ENCODE peak calls at places on chromosomes 12 and 14, in five cellular contexts. V is transverse colon, F is K562, P is stomach, T is sigmoid colon. G is an unnamed sample.

GRCh38 chr14:62954165-62954564 is 91.1 kb downstream of the KCNH5 start:
- DNase-seq in P (no peak), V (no peak), T (no peak), F (no peak), G (no peak)

GRCh38 chr12:42732908-42733411 is 143.4 kb upstream of the PRICKLE1 start:
- DNase-seq in V (no peak), P (no peak), F (no peak), T (no peak), G (no peak)

GRCh38 chr14:36214476-36215216 is 38.1 kb upstream of the PTCSC3 start:
- DNase-seq in V (no peak), F (no peak), T (no peak), P (no peak), G (no peak)

GRCh38 chr14:106848330-106849121 is 1322.1 kb downstream of the TMEM121 start:
- DNase-seq in T (no peak), P (no peak), F (no peak), V (peak), G (no peak)

GRCh38 chr14:38255673-38256357 is at the start of gene CLEC14A:
- DNase-seq in P (no peak), V (no peak), T (no peak), F (no peak), G (no peak)

GRCh38 chr14:32370720-32371119 is 41.6 kb downstream of the AKAP6 start:
- DNase-seq in P (no peak), T (no peak), F (no peak), V (no peak), G (no peak)

GRCh38 chr14:54724123-54724522 is 157.2 kb downstream of the SAMD4A start:
- DNase-seq in F (no peak), T (no peak), P (no peak), V (no peak), G (no peak)

GRCh38 chr12:123983822-123984485 is 10.9 kb downstream of the ZNF664 start:
- DNase-seq in T (no peak), P (peak), F (peak), V (peak), G (peak)

GRCh38 chr12:132624910-132625630 is 6.5 kb downstream of the P2RX2 start:
- DNase-seq in P (no peak), T (no peak), V (no peak), F (no peak), G (no peak)

GRCh38 chr14:54650331-54651017 is 83.5 kb downstream of the SAMD4A start:
- DNase-seq in F (no peak), V (peak), T (peak), P (no peak), G (no peak)

GRCh38 chr14:29584992-29585391 is 342.7 kb downstream of the PRKD1 start:
- DNase-seq in V (peak), T (peak), F (no peak), P (no peak), G (no peak)

GRCh38 chr12:71838231-71838630 is 1.3 kb upstream of the TBC1D15 start:
- DNase-seq in F (no peak), T (no peak), P (no peak), V (no peak), G (no peak)

GRCh38 chr12:59322473-59322872 is 273.4 kb upstream of the SLC16A7 start:
- DNase-seq in F (no peak), P (peak), T (no peak), V (no peak), G (no peak)

GRCh38 chr12:38282886-38283285 is 33.7 kb upstream of the ALG10B start:
- DNase-seq in V (no peak), T (no peak), P (no peak), F (no peak), G (no peak)

GRCh38 chr12:110921262-110921661 is 883 bp upstream of the MYL2 start:
- DNase-seq in T (no peak), P (no peak), V (no peak), F (no peak), G (no peak)

GRCh38 chr12:1552171-1552570 is 42.2 kb downstream of the FBXL14 start:
- DNase-seq in T (no peak), V (no peak), F (no peak), P (no peak), G (no peak)

GRCh38 chr14:52513249-52513648 is 39.1 kb downstream of the TXNDC16 start:
- DNase-seq in P (no peak), T (no peak), F (no peak), V (no peak), G (no peak)

GRCh38 chr12:119990382-119990874 is 1.4 kb downstream of the BICDL1 start:
- DNase-seq in F (no peak), V (no peak), P (no peak), T (no peak), G (no peak)

GRCh38 chr14:59358105-59358504 is 107.1 kb downstream of the GPR135 start:
- DNase-seq in P (no peak), T (peak), F (peak), V (no peak), G (peak)

GRCh38 chr12:128820253-128820652 is 3.5 kb downstream of the SLC15A4 start:
- DNase-seq in P (no peak), T (no peak), V (no peak), F (no peak), G (no peak)

GRCh38 chr14:61438497-61438859 is 117.1 kb downstream of the PRKCH start:
- DNase-seq in T (no peak), V (no peak), F (no peak), P (no peak), G (no peak)

GRCh38 chr12:83016226-83016835 is 329.6 kb downstream of the TMTC2 start:
- DNase-seq in P (peak), F (peak), V (no peak), T (peak), G (no peak)

GRCh38 chr12:83015390-83016225 is 328.9 kb downstream of the TMTC2 start:
- DNase-seq in F (peak), V (no peak), P (peak), T (peak), G (no peak)

GRCh38 chr12:83018063-83018462 is 331.4 kb downstream of the TMTC2 start:
- DNase-seq in T (no peak), P (no peak), V (no peak), F (no peak), G (no peak)

GRCh38 chr12:83017001-83017400 is 330.3 kb downstream of the TMTC2 start:
- DNase-seq in V (no peak), T (no peak), P (no peak), F (no peak), G (no peak)
- TF ChIP-seq EP300 in V (no peak), T (no peak), P (no peak), F (no peak), G (no peak)

DNA sequence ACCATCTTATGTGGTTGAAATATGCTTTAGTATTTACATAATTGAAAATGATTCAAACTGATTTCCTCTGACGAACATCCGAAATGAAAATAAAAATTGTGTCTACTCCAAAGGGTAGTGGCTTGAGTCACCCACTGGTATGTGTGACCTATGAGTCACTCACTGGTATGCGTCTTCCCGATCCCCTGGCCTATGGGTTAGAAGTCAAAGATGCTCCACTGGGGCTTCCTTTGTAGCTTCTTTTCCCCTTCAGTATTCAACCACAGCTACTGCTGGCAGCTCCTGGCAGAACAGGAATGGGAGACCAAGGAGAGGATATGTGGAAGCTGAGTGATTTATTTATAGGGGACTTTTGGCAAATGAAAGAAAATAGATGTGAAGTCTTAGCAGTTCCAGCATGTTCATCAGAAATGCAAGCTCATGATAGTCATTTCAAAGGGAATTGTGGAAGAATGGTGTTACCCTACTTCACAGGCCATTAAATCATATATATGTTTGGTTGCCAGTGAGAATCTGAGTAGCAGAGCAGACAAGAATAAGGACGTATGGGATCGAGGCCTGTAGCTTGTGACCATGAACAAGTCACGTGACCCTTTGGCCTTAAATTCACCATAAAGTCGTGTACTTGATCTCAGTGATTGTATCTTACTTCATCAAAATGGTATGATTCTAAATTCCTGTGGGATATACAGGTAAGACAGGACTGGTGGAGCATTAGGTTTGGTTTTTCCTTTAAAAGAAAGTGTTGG is 108.3 kb downstream of the CRADD start:
- DNase-seq in P (no peak), T (peak), V (peak), F (peak), G (no peak)
- TF ChIP-seq EP300 in P (peak), T (no peak), V (no peak), F (no peak), G (peak)

GRCh38 chr12:31685801-31686200 is 26.3 kb downstream of the ETFBKMT start:
- DNase-seq in T (no peak), P (no peak), V (no peak), F (no peak), G (no peak)

GRCh38 chr12:31687101-31687527 is 27.6 kb downstream of the ETFBKMT start:
- DNase-seq in V (no peak), T (no peak), P (no peak), F (no peak), G (no peak)

DNA sequence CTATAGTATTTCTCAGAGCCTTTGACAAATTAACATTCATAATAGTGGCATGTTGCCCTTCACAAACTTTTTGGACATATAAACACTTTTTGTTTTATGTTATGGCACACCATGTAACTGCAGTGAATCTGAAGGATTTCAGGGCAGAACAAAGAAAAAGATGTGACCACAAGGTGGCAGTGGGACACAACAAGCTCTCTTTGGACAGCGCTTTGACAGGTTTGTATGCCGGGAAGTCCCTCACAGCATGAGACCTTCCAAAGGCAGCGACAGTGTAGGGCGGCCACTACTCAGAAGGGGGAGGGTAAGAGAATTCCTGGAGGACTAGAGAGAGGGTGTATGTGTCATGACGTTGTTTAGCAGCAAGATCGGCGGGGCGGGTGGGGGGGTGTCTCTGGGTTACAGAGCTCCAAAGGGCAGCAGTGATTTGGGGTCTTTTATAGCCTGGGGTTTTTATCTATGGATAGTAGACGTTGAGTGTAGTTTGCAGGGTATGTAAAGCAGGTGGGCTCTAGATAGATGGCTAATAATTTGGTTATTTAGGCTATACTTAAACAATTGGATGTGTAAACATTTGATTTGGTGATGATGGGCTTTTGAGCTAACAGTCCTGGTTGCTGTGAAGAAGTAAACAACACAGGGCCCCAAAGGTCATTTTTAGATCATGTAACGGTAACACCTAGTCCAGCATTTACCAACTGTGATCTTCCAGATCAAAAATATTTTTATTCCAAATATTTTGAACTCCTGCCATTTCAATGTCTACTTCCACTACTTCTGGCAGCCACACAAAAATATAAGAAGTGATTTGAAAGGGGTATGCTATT is 22.9 kb downstream of the ETFBKMT start:
- DNase-seq in P (peak), F (peak), T (no peak), V (peak), G (peak)
- TF ChIP-seq EP300 in P (no peak), F (peak), T (no peak), V (no peak), G (no peak)

DNA sequence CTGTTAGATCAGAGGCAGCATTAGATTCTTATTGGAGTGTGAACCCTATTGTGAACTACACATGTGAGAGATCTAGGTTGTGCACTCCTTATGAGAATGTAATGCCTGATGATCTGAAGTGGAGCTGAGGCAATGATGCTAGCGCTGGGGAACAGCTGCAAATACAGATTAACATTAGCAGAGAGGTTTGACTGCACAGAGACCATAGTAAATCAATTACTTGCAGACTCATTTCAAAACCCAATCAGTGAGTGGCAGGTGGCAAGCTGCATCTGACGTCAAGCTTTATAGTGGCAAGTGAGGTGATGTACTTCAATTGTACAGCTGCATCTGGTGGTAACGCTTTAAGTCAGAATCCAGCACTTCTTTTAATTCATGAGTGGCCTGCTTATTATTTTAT is 141.6 kb downstream of the GPHN start:
- DNase-seq in V (no peak), P (no peak), F (no peak), T (no peak), G (no peak)
- TF ChIP-seq EP300 in V (no peak), P (no peak), F (no peak), T (no peak), G (no peak)

G was measured in SK-N-SH.